ENCODE peak calls at places on chromosomes 6 and 20, in eight cellular contexts. H is stomach, W is prostate gland, O is breast epithelium, F is HCT116, R is spleen, J is GM23338, D is Panc1. E is an unnamed sample.

GRCh38 chr6:27825025-27825823 is 87.0 kb downstream of the OR2B2 start:
- DNase-seq in D (no peak), O (no peak), J (no peak), R (no peak), F (no peak), H (no peak), W (no peak), E (no peak)

GRCh38 chr6:16388488-16388887 is 150.1 kb downstream of the GMPR start:
- DNase-seq in O (no peak), W (no peak), F (no peak), R (no peak), J (no peak), H (no peak), D (no peak), E (no peak)

GRCh38 chr6:65566117-65566516 is 140.9 kb downstream of the EYS start:
- DNase-seq in D (no peak), O (no peak), H (no peak), F (no peak), W (no peak), R (no peak), J (peak), E (no peak)

GRCh38 chr6:126947070-126947469 is 171.4 kb upstream of the RSPO3 start:
- DNase-seq in O (no peak), F (no peak), J (no peak), H (no peak), W (no peak), D (no peak), R (no peak), E (no peak)

GRCh38 chr6:157343732-157344131 is 20.4 kb upstream of the TMEM242 start:
- DNase-seq in O (peak), J (no peak), W (peak), H (no peak), F (no peak), R (no peak), D (no peak), E (no peak)

GRCh38 chr6:105363100-105363754 is 39.7 kb downstream of the PREP start:
- DNase-seq in H (no peak), R (no peak), J (peak), O (no peak), W (no peak), F (no peak), D (no peak), E (no peak)

GRCh38 chr6:149093643-149094042 is 223.9 kb upstream of the TAB2 start:
- DNase-seq in O (no peak), D (no peak), J (no peak), R (no peak), F (no peak), W (no peak), H (no peak), E (no peak)

GRCh38 chr20:33554914-33555420 is 65.1 kb downstream of the CBFA2T2 start:
- DNase-seq in D (peak), W (peak), H (no peak), J (peak), F (peak), R (no peak), O (no peak), E (peak)

GRCh38 chr20:6051505-6051904 is 2.4 kb downstream of the LRRN4 start:
- DNase-seq in D (no peak), H (no peak), R (no peak), F (no peak), J (peak), O (no peak), W (no peak), E (no peak)

GRCh38 chr6:90159452-90159851 is 137.2 kb downstream of the BACH2 start:
- DNase-seq in D (no peak), F (no peak), W (no peak), H (no peak), J (no peak), R (no peak), O (no peak), E (no peak)

GRCh38 chr20:2006452-2007381 is 12.9 kb upstream of the PDYN start:
- DNase-seq in D (peak), H (peak), F (peak), R (no peak), J (peak), W (no peak), O (no peak), E (peak)

GRCh38 chr6:1162367-1163275 is 149.3 kb upstream of the FOXQ1 start:
- DNase-seq in J (no peak), D (no peak), R (no peak), O (no peak), H (no peak), W (no peak), F (no peak), E (no peak)

GRCh38 chr6:4772750-4773149 is 3.5 kb upstream of the CDYL start:
- DNase-seq in O (no peak), J (peak), F (no peak), H (no peak), D (no peak), W (no peak), R (no peak), E (no peak)
- TF ChIP-seq POLR2AphosphoS5 in O (no peak), J (peak), F (no peak), H (no peak), D (no peak), W (no peak), R (no peak), E (no peak)

DNA sequence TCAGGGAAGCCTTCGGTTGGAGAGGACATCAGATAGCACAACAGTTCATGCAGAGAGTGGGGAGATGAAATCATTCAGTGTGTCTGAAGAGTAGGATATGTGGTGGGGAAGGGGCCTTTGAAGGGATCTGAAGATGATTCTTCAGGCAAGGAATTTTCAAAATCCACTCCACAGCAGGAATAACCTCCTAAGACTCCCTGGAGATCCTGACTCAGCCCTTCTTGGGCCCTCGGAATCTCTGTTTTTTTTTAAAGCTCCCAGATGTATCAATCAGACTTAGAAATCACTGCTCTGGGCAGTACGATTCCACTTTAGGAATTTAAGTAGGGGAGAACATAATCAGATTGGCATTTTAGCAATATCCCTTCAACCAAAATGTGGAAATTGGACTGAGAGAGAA is 55.5 kb downstream of the RIOK1 start:
- DNase-seq in D (no peak), F (no peak), R (no peak), H (no peak), O (no peak), W (no peak), J (no peak), E (no peak)
- TF ChIP-seq POLR2AphosphoS5 in D (no peak), F (no peak), R (no peak), H (no peak), O (no peak), W (no peak), J (no peak), E (no peak)

GRCh38 chr6:12312736-12313135 is 22.6 kb downstream of the EDN1 start:
- DNase-seq in F (no peak), H (no peak), W (no peak), O (no peak), R (no peak), J (no peak), D (no peak), E (no peak)

GRCh38 chr6:12313311-12313991 is 23.3 kb downstream of the EDN1 start:
- DNase-seq in R (no peak), F (no peak), D (no peak), O (no peak), H (no peak), J (no peak), W (no peak), E (no peak)

GRCh38 chr6:12311106-12311505 is 20.9 kb downstream of the EDN1 start:
- DNase-seq in D (no peak), J (no peak), W (no peak), F (no peak), R (no peak), H (no peak), O (no peak), E (no peak)

GRCh38 chr6:12304487-12304886 is 14.3 kb downstream of the EDN1 start:
- DNase-seq in O (no peak), W (no peak), F (no peak), H (no peak), R (no peak), D (no peak), J (no peak), E (no peak)

DNA sequence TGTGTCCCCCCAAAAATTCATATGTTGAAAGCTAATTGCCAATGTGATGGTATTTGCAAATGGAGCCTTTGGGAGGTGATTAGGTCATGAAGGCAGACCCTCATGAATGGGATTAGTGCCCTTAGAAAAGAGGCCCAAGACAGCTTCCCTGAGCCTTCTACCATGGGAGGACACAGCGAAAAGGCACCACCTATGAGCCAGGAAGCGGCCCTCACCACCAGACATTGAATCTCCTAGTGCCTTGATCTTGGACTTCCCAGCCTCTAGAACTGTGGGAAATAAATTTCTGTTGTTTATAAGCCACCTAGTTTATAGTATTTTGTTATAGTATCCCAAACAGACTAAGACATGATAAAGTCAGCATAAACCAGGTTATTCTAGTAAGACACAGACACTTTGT is 18.9 kb downstream of the EDN1 start:
- DNase-seq in O (no peak), D (no peak), J (no peak), R (no peak), W (no peak), F (no peak), H (no peak), E (no peak)
- TF ChIP-seq POLR2AphosphoS5 in O (no peak), D (no peak), J (no peak), R (no peak), W (no peak), F (no peak), H (no peak), E (no peak)

GRCh38 chr6:70667256-70667710 is 400 bp upstream of the SMAP1 start:
- DNase-seq in W (no peak), O (no peak), J (no peak), F (no peak), R (no peak), D (peak), H (no peak), E (no peak)

GRCh38 chr6:70668499-70668812 is 773 bp downstream of the SMAP1 start:
- DNase-seq in H (no peak), R (no peak), J (no peak), D (no peak), W (no peak), F (peak), O (no peak), E (peak)

GRCh38 chr6:70666726-70667125 is 957 bp upstream of the SMAP1 start:
- DNase-seq in W (no peak), D (no peak), O (no peak), H (no peak), F (no peak), R (no peak), J (no peak), E (no peak)

GRCh38 chr6:70669133-70669532 is 1.4 kb downstream of the SMAP1 start:
- DNase-seq in R (no peak), W (no peak), D (no peak), O (no peak), F (no peak), J (no peak), H (no peak), E (no peak)

GRCh38 chr6:70667711-70668498 is at the start of gene SMAP1:
- DNase-seq in D (no peak), W (peak), F (peak), R (peak), J (peak), O (peak), H (peak), E (peak)
- TF ChIP-seq POLR2AphosphoS5 in D (peak), W (peak), F (peak), R (peak), J (peak), O (peak), H (peak), E (peak)

GRCh38 chr20:44384423-44385027 is 29.0 kb downstream of the HNF4A start:
- DNase-seq in J (peak), F (peak), H (peak), R (peak), O (peak), W (peak), D (peak), E (peak)

GRCh38 chr20:44388466-44389023 is 33.0 kb downstream of the HNF4A start:
- DNase-seq in D (peak), F (peak), R (peak), H (peak), J (peak), O (no peak), W (peak), E (peak)

DNA sequence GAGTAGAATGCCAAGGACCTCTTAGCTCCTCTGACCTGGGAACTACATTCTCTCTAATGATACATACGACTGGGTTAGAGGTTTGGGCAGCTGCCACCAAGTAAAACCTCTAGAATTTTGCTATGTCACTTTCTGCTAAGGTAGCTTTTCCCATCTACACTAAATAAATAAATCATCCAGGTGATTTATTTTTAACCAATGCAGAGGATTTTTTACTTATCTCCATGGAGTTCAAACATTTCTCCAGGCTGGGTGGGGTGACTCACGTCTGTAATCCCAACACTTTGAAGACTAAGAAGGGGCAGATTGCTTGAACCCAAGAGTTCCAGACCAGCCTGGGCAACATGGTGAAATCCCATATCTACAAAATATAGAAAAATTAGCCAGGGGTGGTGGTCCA is 27.1 kb downstream of the HNF4A start:
- DNase-seq in O (no peak), W (no peak), J (no peak), F (no peak), R (no peak), H (no peak), D (no peak), E (no peak)
- TF ChIP-seq POLR2AphosphoS5 in O (no peak), W (no peak), J (no peak), F (no peak), R (no peak), H (no peak), D (no peak), E (no peak)

DNA sequence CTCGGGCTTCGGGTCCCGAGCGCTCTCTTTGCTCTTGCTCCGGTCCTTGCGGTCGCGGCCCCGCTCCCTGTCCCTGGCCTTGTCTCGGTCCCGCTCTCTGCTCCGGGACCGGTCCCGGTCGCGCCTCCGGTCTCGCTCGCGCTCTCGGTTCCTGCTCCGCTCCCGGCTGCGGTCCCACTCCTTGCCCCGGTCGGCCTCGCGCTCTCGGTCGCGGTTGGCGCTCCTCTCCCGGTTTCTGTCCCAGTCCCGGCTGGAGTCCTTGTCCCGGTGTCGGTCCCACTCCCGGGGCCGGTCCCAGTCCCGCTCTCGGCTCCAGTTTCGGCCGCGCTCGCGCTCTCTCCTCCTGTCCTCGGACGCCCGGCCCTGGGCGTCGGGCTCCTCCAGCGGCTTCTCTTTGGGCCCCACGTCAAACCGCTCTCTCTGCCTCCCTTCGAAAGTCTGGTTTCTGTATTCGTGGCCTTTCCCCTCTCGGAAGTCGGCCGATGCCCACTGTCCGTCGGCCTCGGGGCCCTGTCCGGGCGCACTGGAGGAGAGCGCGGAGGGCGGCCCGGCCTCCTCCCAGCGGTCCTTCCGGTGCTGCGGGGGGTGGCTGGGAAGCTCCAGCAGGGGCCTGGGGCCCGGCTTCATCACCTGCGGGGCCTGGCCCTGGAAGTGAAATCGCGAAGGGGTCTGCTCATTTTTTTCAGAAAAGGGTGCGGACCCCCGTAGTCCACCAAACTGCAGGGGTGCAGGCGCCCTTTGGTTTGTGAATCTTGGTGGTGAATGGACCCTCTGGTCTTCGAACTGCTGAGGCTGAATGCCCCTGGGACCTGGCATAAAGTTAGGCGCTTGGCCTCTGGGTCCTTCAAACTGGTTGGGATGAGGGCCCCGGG is 17.9 kb upstream of the TCFL5 start:
- DNase-seq in D (no peak), R (no peak), F (no peak), J (peak), H (no peak), W (no peak), O (no peak), E (peak)
- TF ChIP-seq POLR2AphosphoS5 in D (no peak), R (peak), F (no peak), J (no peak), H (no peak), W (no peak), O (no peak), E (no peak)

DNA sequence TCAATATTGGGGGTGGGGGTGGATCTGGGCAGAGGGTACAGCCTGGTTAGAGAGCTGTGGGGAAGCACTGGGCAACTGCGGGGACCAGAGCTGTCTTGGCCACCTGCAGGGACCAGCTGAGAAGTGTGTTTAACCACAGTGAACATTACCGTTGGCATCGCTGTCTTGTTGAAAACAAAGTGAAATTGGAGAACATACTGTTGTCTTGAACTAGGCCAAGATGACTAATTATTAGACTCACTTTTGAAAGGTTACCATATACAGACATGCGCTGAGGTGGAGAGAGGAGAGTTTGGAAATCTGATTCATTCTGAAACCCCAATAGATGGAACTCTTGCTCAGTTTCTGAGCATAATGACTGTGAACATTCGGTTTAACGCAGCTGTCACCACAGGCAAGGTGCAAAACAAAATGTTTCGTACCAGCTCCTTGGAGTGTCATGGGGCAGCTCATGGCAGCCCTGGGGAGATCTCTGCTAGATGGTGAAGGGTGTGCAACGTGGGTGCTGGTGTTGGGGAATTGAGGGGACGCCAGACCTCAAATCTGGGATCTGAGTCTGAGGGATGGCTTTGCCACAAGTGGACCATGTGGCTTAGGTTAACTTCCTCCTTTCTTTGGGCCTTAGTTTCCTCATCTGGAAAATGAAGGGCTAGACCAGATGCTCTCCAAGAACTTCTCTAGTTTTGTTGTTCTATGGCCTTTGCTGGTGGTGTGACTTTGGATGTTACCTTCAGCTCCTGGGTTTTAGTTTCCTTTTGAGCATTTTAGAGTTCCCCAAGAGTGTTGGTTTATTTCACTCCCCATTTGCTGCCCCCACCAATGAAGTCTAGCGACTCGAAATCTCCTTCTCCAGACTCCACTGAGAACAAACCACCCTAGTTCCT is 24.6 kb upstream of the GTSF1L start:
- DNase-seq in H (no peak), R (no peak), J (no peak), W (no peak), O (no peak), F (no peak), D (no peak), E (no peak)
- TF ChIP-seq POLR2AphosphoS5 in H (peak), R (no peak), J (no peak), W (peak), O (no peak), F (no peak), D (no peak), E (no peak)

GRCh38 chr20:42708261-42708660 is 481.4 kb downstream of the PTPRT start:
- DNase-seq in J (no peak), R (no peak), W (no peak), D (no peak), O (no peak), H (no peak), F (no peak), E (no peak)

GRCh38 chr20:42706762-42707161 is 482.9 kb downstream of the PTPRT start:
- DNase-seq in D (no peak), W (no peak), F (no peak), H (no peak), O (no peak), J (no peak), R (no peak), E (no peak)

GRCh38 chr20:42703744-42704143 is 486.0 kb downstream of the PTPRT start:
- DNase-seq in J (no peak), O (no peak), D (no peak), H (no peak), W (no peak), R (no peak), F (no peak), E (no peak)

GRCh38 chr20:42701948-42702347 is 487.8 kb downstream of the PTPRT start:
- DNase-seq in R (no peak), D (no peak), F (no peak), J (no peak), O (no peak), H (no peak), W (no peak), E (no peak)

DNA sequence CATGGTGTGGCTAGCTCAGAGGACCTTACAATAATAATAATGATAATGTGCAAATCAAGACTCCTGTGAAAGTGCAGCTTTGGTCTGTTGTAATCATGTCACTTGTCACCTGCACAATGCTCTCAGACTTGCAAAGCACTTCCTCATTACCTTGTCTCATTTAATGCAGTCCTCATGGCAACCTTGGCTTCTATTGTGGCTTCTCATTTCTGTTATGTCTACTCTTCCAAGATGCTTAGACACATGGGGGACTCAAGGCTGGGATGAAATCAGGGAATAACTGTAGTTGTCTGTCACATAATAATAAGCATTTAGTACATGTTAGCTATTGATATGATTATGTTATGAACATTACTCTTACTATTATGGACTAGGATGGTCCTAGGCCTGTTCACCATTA is 484.2 kb downstream of the PTPRT start:
- DNase-seq in J (no peak), W (no peak), O (no peak), F (no peak), H (no peak), R (no peak), D (no peak), E (no peak)
- TF ChIP-seq POLR2AphosphoS5 in J (no peak), W (no peak), O (no peak), F (no peak), H (no peak), R (no peak), D (no peak), E (no peak)